ENCODE peak calls at places on chromosomes 5 and 9, in eight cellular contexts. One of them, this sample, is unnamed.
A peak's percentile ranks its signal among the peaks of the same experiment; 100 is the strongest.

GRCh38 chr9:15697459-15697858 is 144.6 kb downstream of the CCDC171 start:
- DNase-seq in fibroblast of lung: peak; percentile 89
- DNase-seq in endothelial cell: no peak
- DNase-seq in SK-N-SH: no peak
- DNase-seq in AG04450: peak; percentile 78
- DNase-seq in bronchial epithelial cell: peak; percentile 65
- DNase-seq in globus pallidus: no peak
- DNase-seq in NCI-H2081: no peak
- DNase-seq in this sample: peak; percentile 8

GRCh38 chr9:69003051-69003450 is 10.9 kb downstream of the PRKACG start:
- DNase-seq in fibroblast of lung: no peak
- DNase-seq in endothelial cell: no peak
- DNase-seq in SK-N-SH: no peak
- DNase-seq in AG04450: no peak
- DNase-seq in bronchial epithelial cell: no peak
- DNase-seq in globus pallidus: no peak
- DNase-seq in NCI-H2081: no peak
- DNase-seq in this sample: no peak

GRCh38 chr9:91192785-91193657 is 168.7 kb downstream of the AUH start:
- DNase-seq in fibroblast of lung: peak; percentile 99
- DNase-seq in endothelial cell: peak; percentile 58
- DNase-seq in SK-N-SH: peak; percentile 75
- DNase-seq in AG04450: peak; percentile 97
- DNase-seq in bronchial epithelial cell: peak; percentile 97
- DNase-seq in globus pallidus: peak; percentile 42
- DNase-seq in NCI-H2081: peak; percentile 13
- DNase-seq in this sample: peak; percentile 97

GRCh38 chr5:149392718-149393117 is 13.6 kb upstream of the IL17B start:
- DNase-seq in fibroblast of lung: peak; percentile 85
- DNase-seq in endothelial cell: no peak
- DNase-seq in SK-N-SH: no peak
- DNase-seq in AG04450: no peak
- DNase-seq in bronchial epithelial cell: peak; percentile 73
- DNase-seq in globus pallidus: no peak
- DNase-seq in NCI-H2081: no peak
- DNase-seq in this sample: no peak

GRCh38 chr5:127072861-127073846 is at the start of gene C5orf63:
- DNase-seq in fibroblast of lung: peak; percentile 54
- DNase-seq in endothelial cell: peak; percentile 34
- DNase-seq in SK-N-SH: peak; percentile 86
- DNase-seq in AG04450: no peak
- DNase-seq in bronchial epithelial cell: peak; percentile 29
- DNase-seq in globus pallidus: no peak
- DNase-seq in NCI-H2081: peak; percentile 77
- DNase-seq in this sample: peak; percentile 49

GRCh38 chr5:138077064-138077696 is 6.7 kb upstream of the WNT8A start:
- DNase-seq in fibroblast of lung: peak; percentile 47
- DNase-seq in endothelial cell: peak; percentile 65
- DNase-seq in SK-N-SH: peak; percentile 76
- DNase-seq in AG04450: peak; percentile 23
- DNase-seq in bronchial epithelial cell: peak; percentile 60
- DNase-seq in globus pallidus: peak; percentile 64
- DNase-seq in NCI-H2081: peak; percentile 38
- DNase-seq in this sample: peak; percentile 72

GRCh38 chr5:5188377-5189020 is 48.4 kb downstream of the ADAMTS16 start:
- DNase-seq in fibroblast of lung: no peak
- DNase-seq in endothelial cell: no peak
- DNase-seq in SK-N-SH: no peak
- DNase-seq in AG04450: no peak
- DNase-seq in bronchial epithelial cell: no peak
- DNase-seq in globus pallidus: no peak
- DNase-seq in NCI-H2081: no peak
- DNase-seq in this sample: no peak

GRCh38 chr9:126722252-126722921 is 82.5 kb upstream of the ZBTB43 start:
- DNase-seq in fibroblast of lung: peak; percentile 53
- DNase-seq in endothelial cell: peak; percentile 85
- DNase-seq in SK-N-SH: peak; percentile 86
- DNase-seq in AG04450: no peak
- DNase-seq in bronchial epithelial cell: peak; percentile 76
- DNase-seq in globus pallidus: no peak
- DNase-seq in NCI-H2081: peak; percentile 53
- DNase-seq in this sample: peak; percentile 56

GRCh38 chr9:124392855-124393460 is 22.3 kb downstream of the PSMB7 start:
- DNase-seq in fibroblast of lung: peak; percentile 96
- DNase-seq in endothelial cell: no peak
- DNase-seq in SK-N-SH: peak; percentile 77
- DNase-seq in AG04450: peak; percentile 65
- DNase-seq in bronchial epithelial cell: peak; percentile 97
- DNase-seq in globus pallidus: peak; percentile 89
- DNase-seq in NCI-H2081: peak; percentile 62
- DNase-seq in this sample: peak; percentile 58

GRCh38 chr5:171579849-171580505 is 160.5 kb downstream of the FGF18 start:
- DNase-seq in fibroblast of lung: no peak
- DNase-seq in endothelial cell: no peak
- DNase-seq in SK-N-SH: no peak
- DNase-seq in AG04450: no peak
- DNase-seq in bronchial epithelial cell: no peak
- DNase-seq in globus pallidus: no peak
- DNase-seq in NCI-H2081: no peak
- DNase-seq in this sample: no peak

GRCh38 chr5:143506881-143507552 is 103.5 kb upstream of the NR3C1 start:
- DNase-seq in fibroblast of lung: peak; percentile 95
- DNase-seq in endothelial cell: no peak
- DNase-seq in SK-N-SH: no peak
- DNase-seq in AG04450: peak; percentile 81
- DNase-seq in bronchial epithelial cell: peak; percentile 98
- DNase-seq in globus pallidus: no peak
- DNase-seq in NCI-H2081: no peak
- DNase-seq in this sample: peak; percentile 48

GRCh38 chr9:80561526-80561925 is 989.8 kb downstream of the TLE4 start:
- DNase-seq in fibroblast of lung: peak; percentile 3
- DNase-seq in endothelial cell: no peak
- DNase-seq in SK-N-SH: no peak
- DNase-seq in AG04450: no peak
- DNase-seq in bronchial epithelial cell: peak; percentile 58
- DNase-seq in globus pallidus: no peak
- DNase-seq in NCI-H2081: no peak
- DNase-seq in this sample: no peak

GRCh38 chr5:159947708-159948358 is 31.6 kb downstream of the ADRA1B start:
- DNase-seq in fibroblast of lung: peak; percentile 93
- DNase-seq in endothelial cell: no peak
- DNase-seq in SK-N-SH: no peak
- DNase-seq in AG04450: peak; percentile 59
- DNase-seq in bronchial epithelial cell: no peak
- DNase-seq in globus pallidus: no peak
- DNase-seq in NCI-H2081: no peak
- DNase-seq in this sample: no peak

GRCh38 chr9:99169982-99170761 is 51.6 kb downstream of the ALG2 start:
- DNase-seq in fibroblast of lung: peak; percentile 10
- DNase-seq in endothelial cell: peak; percentile 26
- DNase-seq in SK-N-SH: peak; percentile 79
- DNase-seq in AG04450: no peak
- DNase-seq in bronchial epithelial cell: no peak
- DNase-seq in globus pallidus: no peak
- DNase-seq in NCI-H2081: peak; percentile 92
- DNase-seq in this sample: no peak

GRCh38 chr9:134684375-134684723 is 42.7 kb downstream of the COL5A1 start:
- DNase-seq in fibroblast of lung: no peak
- DNase-seq in endothelial cell: no peak
- DNase-seq in SK-N-SH: no peak
- DNase-seq in AG04450: no peak
- DNase-seq in bronchial epithelial cell: no peak
- DNase-seq in globus pallidus: no peak
- DNase-seq in NCI-H2081: no peak
- DNase-seq in this sample: no peak

GRCh38 chr5:172283020-172283861 is at the start of gene UBTD2:
- DNase-seq in fibroblast of lung: peak; percentile 77
- DNase-seq in endothelial cell: peak; percentile 82
- DNase-seq in SK-N-SH: peak; percentile 94
- DNase-seq in AG04450: no peak
- DNase-seq in bronchial epithelial cell: peak; percentile 46
- DNase-seq in globus pallidus: peak; percentile 76
- DNase-seq in NCI-H2081: peak; percentile 80
- DNase-seq in this sample: peak; percentile 69

GRCh38 chr5:76473676-76474075 is 70.6 kb downstream of the IQGAP2 start:
- DNase-seq in fibroblast of lung: no peak
- DNase-seq in endothelial cell: no peak
- DNase-seq in SK-N-SH: no peak
- DNase-seq in AG04450: no peak
- DNase-seq in bronchial epithelial cell: no peak
- DNase-seq in globus pallidus: no peak
- DNase-seq in NCI-H2081: no peak
- DNase-seq in this sample: no peak

GRCh38 chr5:45437746-45438145 is 258.4 kb downstream of the HCN1 start:
- DNase-seq in fibroblast of lung: no peak
- DNase-seq in endothelial cell: no peak
- DNase-seq in SK-N-SH: no peak
- DNase-seq in AG04450: no peak
- DNase-seq in bronchial epithelial cell: no peak
- DNase-seq in globus pallidus: no peak
- DNase-seq in NCI-H2081: no peak
- DNase-seq in this sample: no peak

GRCh38 chr5:150593593-150593992 is 46.9 kb upstream of the SYNPO start:
- DNase-seq in fibroblast of lung: peak; percentile 41
- DNase-seq in endothelial cell: no peak
- DNase-seq in SK-N-SH: no peak
- DNase-seq in AG04450: no peak
- DNase-seq in bronchial epithelial cell: no peak
- DNase-seq in globus pallidus: no peak
- DNase-seq in NCI-H2081: no peak
- DNase-seq in this sample: no peak

GRCh38 chr5:180914646-180915045 is 15.7 kb downstream of the BTNL8 start:
- DNase-seq in fibroblast of lung: no peak
- DNase-seq in endothelial cell: no peak
- DNase-seq in SK-N-SH: no peak
- DNase-seq in AG04450: no peak
- DNase-seq in bronchial epithelial cell: no peak
- DNase-seq in globus pallidus: no peak
- DNase-seq in NCI-H2081: no peak
- DNase-seq in this sample: no peak

GRCh38 chr9:89149726-89150125 is 28.9 kb downstream of the SHC3 start:
- DNase-seq in fibroblast of lung: peak; percentile 79
- DNase-seq in endothelial cell: no peak
- DNase-seq in SK-N-SH: no peak
- DNase-seq in AG04450: no peak
- DNase-seq in bronchial epithelial cell: peak; percentile 82
- DNase-seq in globus pallidus: no peak
- DNase-seq in NCI-H2081: no peak
- DNase-seq in this sample: no peak

GRCh38 chr9:116198344-116198743 is 44.8 kb downstream of the PAPPA start:
- DNase-seq in fibroblast of lung: peak; percentile 31
- DNase-seq in endothelial cell: no peak
- DNase-seq in SK-N-SH: no peak
- DNase-seq in AG04450: no peak
- DNase-seq in bronchial epithelial cell: peak; percentile 17
- DNase-seq in globus pallidus: no peak
- DNase-seq in NCI-H2081: no peak
- DNase-seq in this sample: no peak

GRCh38 chr5:58150936-58151335 is 308.9 kb downstream of the PLK2 start:
- DNase-seq in fibroblast of lung: no peak
- DNase-seq in endothelial cell: no peak
- DNase-seq in SK-N-SH: no peak
- DNase-seq in AG04450: no peak
- DNase-seq in bronchial epithelial cell: no peak
- DNase-seq in globus pallidus: no peak
- DNase-seq in NCI-H2081: no peak
- DNase-seq in this sample: no peak

GRCh38 chr5:133397432-133397831 is 214.9 kb downstream of the FSTL4 start:
- DNase-seq in fibroblast of lung: no peak
- DNase-seq in endothelial cell: no peak
- DNase-seq in SK-N-SH: no peak
- DNase-seq in AG04450: no peak
- DNase-seq in bronchial epithelial cell: no peak
- DNase-seq in globus pallidus: no peak
- DNase-seq in NCI-H2081: no peak
- DNase-seq in this sample: no peak

GRCh38 chr5:111107371-111107770 is 15.2 kb downstream of the WDR36 start:
- DNase-seq in fibroblast of lung: no peak
- DNase-seq in endothelial cell: no peak
- DNase-seq in SK-N-SH: no peak
- DNase-seq in AG04450: no peak
- DNase-seq in bronchial epithelial cell: no peak
- DNase-seq in globus pallidus: no peak
- DNase-seq in NCI-H2081: no peak
- DNase-seq in this sample: no peak

GRCh38 chr9:15308511-15308910 is 1.5 kb upstream of the TTC39B start:
- DNase-seq in fibroblast of lung: peak; percentile 68
- DNase-seq in endothelial cell: no peak
- DNase-seq in SK-N-SH: no peak
- DNase-seq in AG04450: peak; percentile 42
- DNase-seq in bronchial epithelial cell: peak; percentile 89
- DNase-seq in globus pallidus: no peak
- DNase-seq in NCI-H2081: no peak
- DNase-seq in this sample: no peak

GRCh38 chr5:84287964-84288363 is 96.7 kb downstream of the EDIL3 start:
- DNase-seq in fibroblast of lung: peak; percentile 97
- DNase-seq in endothelial cell: no peak
- DNase-seq in SK-N-SH: no peak
- DNase-seq in AG04450: peak; percentile 44
- DNase-seq in bronchial epithelial cell: peak; percentile 97
- DNase-seq in globus pallidus: no peak
- DNase-seq in NCI-H2081: no peak
- DNase-seq in this sample: peak; percentile 81

GRCh38 chr9:130029223-130029583 is 13.8 kb downstream of the FNBP1 start:
- DNase-seq in fibroblast of lung: no peak
- DNase-seq in endothelial cell: no peak
- DNase-seq in SK-N-SH: no peak
- DNase-seq in AG04450: no peak
- DNase-seq in bronchial epithelial cell: peak; percentile 38
- DNase-seq in globus pallidus: no peak
- DNase-seq in NCI-H2081: no peak
- DNase-seq in this sample: no peak

GRCh38 chr5:157180374-157181264 is at the start of gene ITK:
- DNase-seq in fibroblast of lung: no peak
- DNase-seq in endothelial cell: no peak
- DNase-seq in SK-N-SH: no peak
- DNase-seq in AG04450: no peak
- DNase-seq in bronchial epithelial cell: no peak
- DNase-seq in globus pallidus: no peak
- DNase-seq in NCI-H2081: no peak
- DNase-seq in this sample: no peak

GRCh38 chr5:102222772-102223171 is 73.3 kb downstream of the SLCO4C1 start:
- DNase-seq in fibroblast of lung: no peak
- DNase-seq in endothelial cell: no peak
- DNase-seq in SK-N-SH: no peak
- DNase-seq in AG04450: no peak
- DNase-seq in bronchial epithelial cell: no peak
- DNase-seq in globus pallidus: no peak
- DNase-seq in NCI-H2081: peak; percentile 30
- DNase-seq in this sample: no peak

GRCh38 chr5:82396396-82396795 is 118.2 kb upstream of the RPS23 start:
- DNase-seq in fibroblast of lung: peak; percentile 79
- DNase-seq in endothelial cell: no peak
- DNase-seq in SK-N-SH: no peak
- DNase-seq in AG04450: no peak
- DNase-seq in bronchial epithelial cell: no peak
- DNase-seq in globus pallidus: no peak
- DNase-seq in NCI-H2081: no peak
- DNase-seq in this sample: no peak

GRCh38 chr9:114289571-114290481 is 33.1 kb upstream of the ORM1 start:
- DNase-seq in fibroblast of lung: no peak
- DNase-seq in endothelial cell: no peak
- DNase-seq in SK-N-SH: no peak
- DNase-seq in AG04450: no peak
- DNase-seq in bronchial epithelial cell: no peak
- DNase-seq in globus pallidus: no peak
- DNase-seq in NCI-H2081: no peak
- DNase-seq in this sample: no peak

GRCh38 chr9:129236441-129237145 is 58.5 kb upstream of the IER5L start:
- DNase-seq in fibroblast of lung: no peak
- DNase-seq in endothelial cell: no peak
- DNase-seq in SK-N-SH: no peak
- DNase-seq in AG04450: no peak
- DNase-seq in bronchial epithelial cell: no peak
- DNase-seq in globus pallidus: no peak
- DNase-seq in NCI-H2081: no peak
- DNase-seq in this sample: no peak

GRCh38 chr5:102670224-102670836 is 84.8 kb upstream of the PAM start:
- DNase-seq in fibroblast of lung: no peak
- DNase-seq in endothelial cell: peak; percentile 44
- DNase-seq in SK-N-SH: peak; percentile 76
- DNase-seq in AG04450: no peak
- DNase-seq in bronchial epithelial cell: no peak
- DNase-seq in globus pallidus: no peak
- DNase-seq in NCI-H2081: no peak
- DNase-seq in this sample: peak; percentile 20

This sample was measured in NCI-H460.